ENCODE peak calls at places on chromosomes 7 and 10, in eight cellular contexts. N, T, E, P, W, S, C and J are unnamed samples.
A peak's percentile ranks its signal among the peaks of the same experiment; 100 is the strongest.

GRCh38 chr7:140463111-140463510 is 16.2 kb downstream of the MKRN1 start:
- DNase-seq in N (no peak), T (no peak), E (no peak), P (no peak), W (no peak), S (no peak), C (no peak), J (no peak)

GRCh38 chr10:89115876-89116627 is 91.1 kb downstream of the CH25H start:
- DNase-seq in N (peak; percentile 62), T (no peak), E (no peak), P (no peak), W (no peak), S (peak; percentile 80), C (no peak), J (no peak)

GRCh38 chr10:16967866-16968721 is 150.9 kb upstream of the RSU1 start:
- DNase-seq in N (peak; percentile 94), T (no peak), E (peak; percentile 75), P (peak; percentile 49), W (peak; percentile 24), S (peak; percentile 49), C (no peak), J (no peak)

GRCh38 chr7:76234931-76235441 is 33.3 kb downstream of the SRRM3 start:
- DNase-seq in N (peak; percentile 86), T (peak; percentile 86), E (peak; percentile 85), P (peak; percentile 44), W (peak; percentile 81), S (peak; percentile 81), C (peak; percentile 13), J (peak; percentile 89)

GRCh38 chr10:12351447-12351846 is 2.1 kb downstream of the CAMK1D start:
- DNase-seq in N (no peak), T (no peak), E (no peak), P (no peak), W (peak; percentile 21), S (no peak), C (peak; percentile 37), J (no peak)

GRCh38 chr7:53771701-53772100 is 736.3 kb downstream of the POM121L12 start:
- DNase-seq in N (no peak), T (no peak), E (no peak), P (no peak), W (no peak), S (no peak), C (no peak), J (no peak)

GRCh38 chr7:992445-992741 is 9.4 kb downstream of the CYP2W1 start:
- DNase-seq in N (no peak), T (no peak), E (no peak), P (no peak), W (no peak), S (no peak), C (no peak), J (no peak)

GRCh38 chr10:98423691-98424120 is 8.7 kb upstream of the PYROXD2 start:
- DNase-seq in N (no peak), T (no peak), E (no peak), P (no peak), W (no peak), S (no peak), C (no peak), J (no peak)

GRCh38 chr10:13684252-13684791 is 97.6 kb downstream of the PRPF18 start:
- DNase-seq in N (peak; percentile 81), T (peak; percentile 70), E (no peak), P (peak; percentile 90), W (peak; percentile 43), S (peak; percentile 55), C (no peak), J (peak; percentile 77)

GRCh38 chr10:49258351-49258683 is 40.7 kb upstream of the C10orf71 start:
- DNase-seq in N (no peak), T (no peak), E (no peak), P (no peak), W (no peak), S (no peak), C (no peak), J (no peak)
- H3K27me3 ChIP-seq in N (no peaks in the 10 kb centered on the region), T (no peaks in the 10 kb centered on the region), E (no peaks in the 10 kb centered on the region), P (no peaks in the 10 kb centered on the region), W (no peaks in the 10 kb centered on the region), S (peaks cover 9% of the 10 kb centered on the region), C (no peaks in the 10 kb centered on the region), J (no peaks in the 10 kb centered on the region)

GRCh38 chr10:1942478-1942877 is 205.2 kb upstream of the ADARB2 start:
- DNase-seq in N (no peak), T (no peak), E (no peak), P (no peak), W (no peak), S (no peak), C (no peak), J (no peak)
- H3K4me3 ChIP-seq in N (no peak overlapping the region), T (no peak overlapping the region), E (no peak overlapping the region), P (no peak overlapping the region), W (no peak overlapping the region), S (no peak overlapping the region), C (no peak overlapping the region), J (no peak overlapping the region)

GRCh38 chr10:71769279-71769823 is 4.0 kb downstream of the VSIR start:
- DNase-seq in N (peak; percentile 83), T (no peak), E (no peak), P (peak; percentile 27), W (peak; percentile 28), S (no peak), C (no peak), J (no peak)
- H3K27me3 ChIP-seq in N (no peaks in the 10 kb centered on the region), T (no peaks in the 10 kb centered on the region), E (no peaks in the 10 kb centered on the region), P (no peaks in the 10 kb centered on the region), W (no peaks in the 10 kb centered on the region), S (no peaks in the 10 kb centered on the region), C (no peaks in the 10 kb centered on the region), J (no peaks in the 10 kb centered on the region)

DNA sequence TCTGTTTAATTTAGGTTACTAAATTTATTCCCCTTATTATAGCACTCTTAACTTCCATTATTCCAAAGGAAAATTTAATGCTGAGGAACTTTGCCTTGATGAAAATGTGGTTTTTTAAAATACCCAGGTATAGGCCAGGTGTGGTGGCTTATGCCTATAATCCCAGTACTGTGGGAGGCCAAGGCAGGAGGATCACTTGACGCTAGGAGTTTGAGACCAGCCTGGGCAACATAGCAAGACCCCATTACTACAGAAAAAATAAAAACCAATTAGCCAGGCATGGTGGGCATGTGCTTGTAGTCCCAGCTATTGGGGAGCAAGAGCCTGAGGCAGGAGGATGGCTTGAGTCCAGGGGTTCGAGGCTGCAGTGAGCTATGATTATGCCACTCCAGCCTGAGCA is 32.4 kb downstream of the TMEM243 start:
- DNase-seq in N (no peak), T (no peak), E (no peak), P (no peak), W (no peak), S (no peak), C (no peak), J (no peak)
- H3K4me3 ChIP-seq in N (no peak overlapping the region), T (no peak overlapping the region), E (no peak overlapping the region), P (no peak overlapping the region), W (no peak overlapping the region), S (no peak overlapping the region), C (no peak overlapping the region), J (no peak overlapping the region)

GRCh38 chr10:60735244-60735643 is 43.0 kb upstream of the CDK1 start:
- DNase-seq in N (no peak), T (no peak), E (no peak), P (no peak), W (peak; percentile 56), S (peak; percentile 32), C (no peak), J (no peak)
- H3K27me3 ChIP-seq in N (no peaks in the 10 kb centered on the region), T (peaks cover 21% of the 10 kb centered on the region), E (peaks cover 12% of the 10 kb centered on the region), P (peaks cover 6% of the 10 kb centered on the region), W (peaks cover 15% of the 10 kb centered on the region), S (no peaks in the 10 kb centered on the region), C (peaks cover 4% of the 10 kb centered on the region), J (no peaks in the 10 kb centered on the region)

GRCh38 chr7:91128574-91129348 is 135.5 kb upstream of the FZD1 start:
- DNase-seq in N (no peak), T (no peak), E (no peak), P (no peak), W (no peak), S (no peak), C (no peak), J (no peak)
- H3K4me3 ChIP-seq in N (no peak overlapping the region), T (no peak overlapping the region), E (no peak overlapping the region), P (peak overlapping the region; percentile 25), W (no peak overlapping the region), S (no peak overlapping the region), C (no peak overlapping the region), J (peak overlapping the region; percentile 5)